ENCODE peak calls at places on chromosomes 16 and 17, in ten cellular contexts. Q is cardiac fibroblast; P is neural crest cell; U is AG09319; L is fibroblast of lung; R is prostate gland; Y is activated CD8-positive, alpha-beta T cell treated with anti-CD3 and anti-CD28 coated beads for 36 hours; W is spleen; A is GM12864; B is GM12865. F is an unnamed sample.

GRCh38 chr17:37478187-37478586 is 11.5 kb upstream of the DUSP14 start:
- DNase-seq in Q (peak), P (no peak), U (no peak), L (no peak), R (no peak), Y (no peak), W (no peak), A (no peak), B (no peak), F (no peak)

GRCh38 chr16:13621639-13622038 is 298.3 kb upstream of the ERCC4 start:
- DNase-seq in Q (no peak), P (no peak), U (no peak), L (no peak), R (no peak), Y (no peak), W (no peak), A (no peak), B (no peak), F (no peak)

GRCh38 chr16:70391881-70392481 is 45.3 kb downstream of the DDX19A start:
- DNase-seq in Q (peak), P (no peak), U (peak), L (peak), R (no peak), Y (no peak), W (no peak), A (no peak), B (no peak), F (no peak)

GRCh38 chr17:18142417-18142816 is 33.9 kb downstream of the MYO15A start:
- DNase-seq in Q (no peak), P (no peak), U (no peak), L (no peak), R (no peak), Y (no peak), W (no peak), A (no peak), B (no peak), F (no peak)

GRCh38 chr17:65664696-65665095 is 103.2 kb upstream of the AXIN2 start:
- DNase-seq in Q (no peak), P (no peak), U (no peak), L (no peak), R (no peak), Y (no peak), W (no peak), A (no peak), B (no peak), F (no peak)

GRCh38 chr16:54842743-54843423 is 87.8 kb upstream of the IRX5 start:
- DNase-seq in Q (no peak), P (no peak), U (no peak), L (no peak), R (no peak), Y (no peak), W (no peak), A (no peak), B (no peak), F (no peak)

GRCh38 chr16:11208916-11209665 is 46.9 kb downstream of the SOCS1 start:
- DNase-seq in Q (peak), P (no peak), U (no peak), L (no peak), R (no peak), Y (no peak), W (no peak), A (no peak), B (peak), F (no peak)

GRCh38 chr16:56331399-56331798 is 93.9 kb downstream of the AMFR start:
- DNase-seq in Q (no peak), P (no peak), U (no peak), L (no peak), R (no peak), Y (no peak), W (no peak), A (no peak), B (no peak), F (no peak)

GRCh38 chr17:19016881-19017280 is 12.3 kb upstream of the FAM83G start:
- DNase-seq in Q (no peak), P (no peak), U (no peak), L (no peak), R (no peak), Y (no peak), W (peak), A (no peak), B (no peak), F (no peak)

GRCh38 chr16:52556083-52556482 is 9.1 kb upstream of the TOX3 start:
- DNase-seq in Q (no peak), P (no peak), U (no peak), L (no peak), R (no peak), Y (no peak), W (no peak), A (no peak), B (no peak), F (no peak)

GRCh38 chr17:65656390-65657250 is 95.2 kb upstream of the AXIN2 start:
- DNase-seq in Q (peak), P (no peak), U (no peak), L (no peak), R (no peak), Y (peak), W (no peak), A (peak), B (peak), F (no peak)

GRCh38 chr16:10297341-10298006 is 88.4 kb upstream of the ATF7IP2 start:
- DNase-seq in Q (no peak), P (no peak), U (no peak), L (no peak), R (no peak), Y (no peak), W (peak), A (peak), B (peak), F (peak)

GRCh38 chr17:44278006-44278405 is 10.1 kb upstream of the SLC4A1 start:
- DNase-seq in Q (peak), P (no peak), U (no peak), L (peak), R (no peak), Y (no peak), W (no peak), A (no peak), B (no peak), F (no peak)

GRCh38 chr17:34397265-34397664 is 34.2 kb upstream of the CCL1 start:
- DNase-seq in Q (no peak), P (no peak), U (no peak), L (no peak), R (no peak), Y (no peak), W (no peak), A (no peak), B (no peak), F (no peak)

GRCh38 chr17:16889088-16889465 is 82.8 kb downstream of the TNFRSF13B start:
- DNase-seq in Q (no peak), P (no peak), U (no peak), L (no peak), R (no peak), Y (no peak), W (peak), A (no peak), B (no peak), F (no peak)

GRCh38 chr17:38550661-38551060 is 55.1 kb downstream of the SRCIN1 start:
- DNase-seq in Q (peak), P (no peak), U (peak), L (peak), R (peak), Y (no peak), W (no peak), A (no peak), B (no peak), F (no peak)

GRCh38 chr17:39759204-39759603 is 21.5 kb downstream of the GRB7 start:
- DNase-seq in Q (no peak), P (no peak), U (no peak), L (no peak), R (no peak), Y (no peak), W (no peak), A (no peak), B (peak), F (no peak)

GRCh38 chr16:68834550-68834949 is 8.8 kb upstream of the TANGO6 start:
- DNase-seq in Q (peak), P (no peak), U (no peak), L (no peak), R (peak), Y (no peak), W (no peak), A (no peak), B (no peak), F (no peak)

GRCh38 chr17:44039829-44040635 is 25.3 kb upstream of the TMEM101 start:
- DNase-seq in Q (no peak), P (no peak), U (no peak), L (peak), R (no peak), Y (no peak), W (no peak), A (no peak), B (no peak), F (no peak)

GRCh38 chr16:9364721-9365693 is 273.6 kb downstream of the HAPSTR1 start:
- DNase-seq in Q (no peak), P (no peak), U (no peak), L (no peak), R (peak), Y (no peak), W (no peak), A (no peak), B (no peak), F (no peak)

GRCh38 chr16:12195296-12195695 is 218.8 kb downstream of the SNX29 start:
- DNase-seq in Q (no peak), P (no peak), U (no peak), L (no peak), R (no peak), Y (no peak), W (no peak), A (no peak), B (no peak), F (no peak)

GRCh38 chr16:49700222-49700927 is 155.5 kb downstream of the ZNF423 start:
- DNase-seq in Q (peak), P (no peak), U (no peak), L (peak), R (no peak), Y (no peak), W (no peak), A (no peak), B (no peak), F (no peak)

GRCh38 chr17:29168079-29168758 is 12.0 kb downstream of the MYO18A start:
- DNase-seq in Q (no peak), P (no peak), U (no peak), L (no peak), R (no peak), Y (no peak), W (peak), A (no peak), B (no peak), F (no peak)

GRCh38 chr16:3963203-3963602 is 82.7 kb upstream of the CREBBP start:
- DNase-seq in Q (no peak), P (no peak), U (no peak), L (no peak), R (no peak), Y (peak), W (no peak), A (no peak), B (no peak), F (no peak)

GRCh38 chr16:2474877-2475412 is at the start of gene TBC1D24:
- DNase-seq in Q (peak), P (peak), U (peak), L (peak), R (peak), Y (peak), W (peak), A (no peak), B (peak), F (peak)

GRCh38 chr17:44133918-44134476 is 7.7 kb upstream of the HROB start:
- DNase-seq in Q (no peak), P (no peak), U (no peak), L (no peak), R (no peak), Y (no peak), W (no peak), A (no peak), B (no peak), F (no peak)

GRCh38 chr17:34420254-34420766 is 57.3 kb upstream of the CCL1 start:
- DNase-seq in Q (peak), P (peak), U (peak), L (peak), R (peak), Y (peak), W (no peak), A (peak), B (peak), F (peak)

GRCh38 chr16:12099451-12100123 is 123.1 kb downstream of the SNX29 start:
- DNase-seq in Q (no peak), P (no peak), U (no peak), L (no peak), R (no peak), Y (no peak), W (peak), A (no peak), B (no peak), F (no peak)

GRCh38 chr17:73697872-73698271 is 53.6 kb upstream of the SDK2 start:
- DNase-seq in Q (no peak), P (no peak), U (no peak), L (no peak), R (no peak), Y (no peak), W (no peak), A (no peak), B (no peak), F (no peak)
- TF ChIP-seq CTCF in Q (no peak), P (peak), U (no peak), L (no peak), R (no peak), Y (no peak), W (no peak), A (no peak), B (no peak), F (no peak)

GRCh38 chr17:82269138-82269881 is 4.2 kb downstream of the CSNK1D start:
- DNase-seq in Q (no peak), P (no peak), U (no peak), L (no peak), R (no peak), Y (no peak), W (peak), A (no peak), B (no peak), F (no peak)

GRCh38 chr17:82267575-82268379 is 5.7 kb downstream of the CSNK1D start:
- DNase-seq in Q (peak), P (no peak), U (peak), L (peak), R (peak), Y (peak), W (peak), A (no peak), B (no peak), F (no peak)

GRCh38 chr17:82263641-82264040 is 9.9 kb downstream of the CSNK1D start:
- DNase-seq in Q (no peak), P (no peak), U (no peak), L (no peak), R (no peak), Y (no peak), W (peak), A (no peak), B (no peak), F (no peak)

GRCh38 chr17:82269882-82270500 is 3.5 kb downstream of the CSNK1D start:
- DNase-seq in Q (no peak), P (no peak), U (no peak), L (no peak), R (no peak), Y (no peak), W (peak), A (no peak), B (no peak), F (no peak)

DNA sequence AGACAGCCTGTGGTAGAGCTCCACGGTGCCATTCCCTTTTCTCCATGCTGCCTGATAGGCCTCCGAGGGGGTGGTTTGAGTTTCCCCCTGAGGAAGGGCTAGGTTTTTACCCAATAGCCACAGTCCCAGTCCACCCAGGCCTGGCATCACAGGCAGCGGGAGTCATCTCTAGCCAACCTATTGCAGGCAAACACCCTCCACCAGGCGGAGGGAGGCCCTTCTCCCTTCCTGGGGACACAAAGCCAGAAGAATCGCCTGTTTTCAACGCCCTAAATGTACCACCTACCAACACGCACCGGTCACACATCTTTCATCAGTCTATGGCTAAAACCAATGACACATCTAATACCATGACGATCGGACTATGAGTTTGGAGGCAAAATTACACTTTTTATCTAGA is 7.4 kb downstream of the CSNK1D start:
- DNase-seq in Q (no peak), P (no peak), U (no peak), L (no peak), R (no peak), Y (no peak), W (no peak), A (no peak), B (no peak), F (no peak)
- TF ChIP-seq CTCF in Q (no peak), P (no peak), U (no peak), L (no peak), R (no peak), Y (no peak), W (no peak), A (no peak), B (no peak), F (no peak)

DNA sequence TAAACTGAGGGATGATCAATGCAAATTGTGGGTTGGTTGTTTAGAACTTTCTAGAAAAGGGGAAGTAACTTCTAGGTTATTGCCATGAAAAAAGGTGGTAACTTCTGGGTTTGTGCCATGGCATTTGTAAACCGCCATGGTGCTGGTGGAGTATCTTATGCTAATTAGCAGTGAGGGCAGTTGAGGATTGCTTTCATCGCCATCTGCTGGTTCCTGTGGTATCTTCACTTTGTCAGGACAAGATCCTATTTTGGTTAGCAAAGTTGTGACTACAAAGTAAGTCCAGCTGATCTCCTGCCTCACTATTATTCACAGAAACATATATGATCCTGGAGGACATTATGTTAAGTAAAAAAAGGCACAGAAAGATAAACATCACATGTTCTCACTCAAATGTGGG is 1332.3 kb downstream of the CDH11 start:
- DNase-seq in Q (peak), P (no peak), U (no peak), L (no peak), R (no peak), Y (peak), W (no peak), A (no peak), B (no peak), F (no peak)
- TF ChIP-seq CTCF in Q (peak), P (peak), U (no peak), L (no peak), R (no peak), Y (no peak), W (no peak), A (no peak), B (no peak), F (no peak)

GRCh38 chr17:57906910-57907309 is 48.3 kb downstream of the CUEDC1 start:
- DNase-seq in Q (no peak), P (peak), U (no peak), L (no peak), R (no peak), Y (peak), W (no peak), A (no peak), B (peak), F (no peak)
- TF ChIP-seq CTCF in Q (peak), P (no peak), U (no peak), L (no peak), R (no peak), Y (no peak), W (no peak), A (peak), B (peak), F (peak)

F was measured in D721Med.